ENCODE peak calls at places on chromosomes 4 and X, in nine cellular contexts. K is NCI-H460; O is ascending aorta; Q is stimulated activated CD8-positive, alpha-beta memory T cell treated with anti-CD3 and anti-CD28 coated beads, Interleukin-7, amount 100 ng/mL, for 24 hours; P is NCI-H345; I is SK-N-SH; Z is cardiac muscle cell; W is activated T-cell treated with anti-CD3 and anti-CD28 coated beads for 4 hours; J is left colon. D is an unnamed sample.

GRCh38 chr4:94253036-94253435 is 45.4 kb downstream of the SMARCAD1 start:
- DNase-seq in K (no peak), O (no peak), Q (no peak), P (no peak), I (no peak), Z (no peak), W (no peak), J (no peak), D (no peak)

GRCh38 chrX:154010330-154011087 is 9.2 kb downstream of the IRAK1 start:
- DNase-seq in K (peak), O (no peak), Q (no peak), P (no peak), I (no peak), Z (peak), W (no peak), J (no peak), D (peak)

GRCh38 chrX:150664290-150664689 is 28.9 kb upstream of the MTMR1 start:
- DNase-seq in K (no peak), O (peak), Q (no peak), P (peak), I (peak), Z (no peak), W (no peak), J (no peak), D (no peak)

GRCh38 chr4:6493668-6494304 is 21.4 kb upstream of the PPP2R2C start:
- DNase-seq in K (no peak), O (peak), Q (no peak), P (peak), I (no peak), Z (peak), W (no peak), J (no peak), D (no peak)

GRCh38 chr4:112766422-112766821 is 129.5 kb downstream of the LARP7 start:
- DNase-seq in K (no peak), O (no peak), Q (no peak), P (peak), I (no peak), Z (peak), W (no peak), J (no peak), D (no peak)

GRCh38 chr4:184328022-184328736 is 110.5 kb upstream of the ENPP6 start:
- DNase-seq in K (no peak), O (no peak), Q (no peak), P (no peak), I (no peak), Z (no peak), W (no peak), J (no peak), D (no peak)

GRCh38 chr4:56689661-56690060 is 8.6 kb upstream of the HOPX start:
- DNase-seq in K (no peak), O (no peak), Q (no peak), P (no peak), I (no peak), Z (no peak), W (no peak), J (no peak), D (no peak)

GRCh38 chrX:74119016-74119910 is 184.7 kb upstream of the ZCCHC13 start:
- DNase-seq in K (no peak), O (no peak), Q (no peak), P (no peak), I (no peak), Z (peak), W (no peak), J (no peak), D (no peak)

GRCh38 chr4:76952631-76953587 is 3.4 kb downstream of the SEPTIN11 start:
- DNase-seq in K (no peak), O (no peak), Q (no peak), P (no peak), I (no peak), Z (no peak), W (no peak), J (no peak), D (no peak)

GRCh38 chrX:101550362-101550761 is at the start of gene ARMCX1:
- DNase-seq in K (no peak), O (peak), Q (no peak), P (no peak), I (peak), Z (peak), W (no peak), J (peak), D (peak)

GRCh38 chr4:174041555-174042110 is 241.8 kb downstream of the FBXO8 start:
- DNase-seq in K (no peak), O (no peak), Q (no peak), P (no peak), I (no peak), Z (no peak), W (no peak), J (no peak), D (no peak)

GRCh38 chr4:33924239-33924638 is 2320.1 kb downstream of the ARAP2 start:
- DNase-seq in K (no peak), O (no peak), Q (no peak), P (no peak), I (no peak), Z (peak), W (no peak), J (no peak), D (no peak)

GRCh38 chrX:2497961-2498780 is 2.6 kb downstream of the DHRSX start:
- DNase-seq in K (no peak), O (no peak), Q (no peak), P (no peak), I (no peak), Z (peak), W (no peak), J (peak), D (no peak)

GRCh38 chr4:94934201-94934600 is 176.4 kb downstream of the BMPR1B start:
- DNase-seq in K (no peak), O (no peak), Q (no peak), P (no peak), I (no peak), Z (peak), W (no peak), J (no peak), D (no peak)

GRCh38 chr4:16289872-16290554 is 63.7 kb upstream of the TAPT1 start:
- DNase-seq in K (peak), O (no peak), Q (no peak), P (peak), I (peak), Z (peak), W (no peak), J (no peak), D (no peak)

GRCh38 chrX:134603806-134604700 is 54.2 kb downstream of the PLAC1 start:
- DNase-seq in K (peak), O (no peak), Q (no peak), P (no peak), I (no peak), Z (peak), W (no peak), J (no peak), D (no peak)

GRCh38 chr4:90127223-90127705 is at the start of gene CCSER1:
- DNase-seq in K (peak), O (peak), Q (no peak), P (peak), I (peak), Z (peak), W (peak), J (peak), D (peak)

GRCh38 chr4:74161676-74162450 is 3.9 kb downstream of the MTHFD2L start:
- DNase-seq in K (no peak), O (no peak), Q (no peak), P (no peak), I (no peak), Z (peak), W (no peak), J (no peak), D (no peak)

GRCh38 chrX:8813036-8813435 is 11.9 kb upstream of the FAM9A start:
- DNase-seq in K (no peak), O (no peak), Q (no peak), P (no peak), I (no peak), Z (no peak), W (no peak), J (no peak), D (no peak)

GRCh38 chr4:102174800-102175199 is 170.5 kb downstream of the SLC39A8 start:
- DNase-seq in K (no peak), O (no peak), Q (no peak), P (no peak), I (no peak), Z (peak), W (no peak), J (no peak), D (no peak)

GRCh38 chr4:179307297-179308136 is 1865.3 kb upstream of the AGA start:
- DNase-seq in K (peak), O (no peak), Q (no peak), P (peak), I (peak), Z (peak), W (no peak), J (no peak), D (peak)

GRCh38 chr4:99323761-99324160 is 2.6 kb upstream of the ADH1B start:
- DNase-seq in K (no peak), O (peak), Q (no peak), P (no peak), I (no peak), Z (peak), W (no peak), J (no peak), D (no peak)

GRCh38 chr4:112007361-112007760 is 137.9 kb upstream of the FAM241A start:
- DNase-seq in K (no peak), O (no peak), Q (no peak), P (no peak), I (no peak), Z (no peak), W (no peak), J (no peak), D (no peak)

GRCh38 chr4:157052429-157053040 is 23.4 kb upstream of the GLRB start:
- DNase-seq in K (no peak), O (no peak), Q (no peak), P (no peak), I (no peak), Z (peak), W (no peak), J (no peak), D (no peak)

GRCh38 chr4:65089666-65090065 is 580.6 kb downstream of the EPHA5 start:
- DNase-seq in K (peak), O (no peak), Q (no peak), P (no peak), I (no peak), Z (peak), W (no peak), J (no peak), D (no peak)

GRCh38 chr4:1039493-1040343 is 28.3 kb downstream of the FGFRL1 start:
- DNase-seq in K (no peak), O (no peak), Q (no peak), P (no peak), I (no peak), Z (peak), W (no peak), J (no peak), D (no peak)

GRCh38 chr4:20638825-20639224 is 61.4 kb upstream of the PACRGL start:
- DNase-seq in K (no peak), O (no peak), Q (no peak), P (peak), I (no peak), Z (no peak), W (no peak), J (no peak), D (no peak)